ENCODE peak calls at places on chromosome 1, in nine cellular contexts. One of them, this sample, is unnamed.

GRCh38 chr1:175192630-175193338 is at the start of gene KIAA0040:
- DNase-seq in A549: peak
- DNase-seq in HCT116: peak
- DNase-seq in K562: peak
- DNase-seq in HepG2: peak
- DNase-seq in GM12878: no peak
- DNase-seq in H1: peak
- DNase-seq in SK-N-SH: peak
- DNase-seq in endothelial cell of umbilical vein: peak
- DNase-seq in this sample: peak

GRCh38 chr1:13801711-13802486 is 101.9 kb downstream of the PRDM2 start:
- DNase-seq in SK-N-SH: no peak
- DNase-seq in K562: peak
- DNase-seq in A549: no peak
- DNase-seq in GM12878: no peak
- DNase-seq in HCT116: no peak
- DNase-seq in H1: no peak
- DNase-seq in HepG2: no peak
- DNase-seq in endothelial cell of umbilical vein: no peak
- DNase-seq in this sample: no peak

GRCh38 chr1:156673387-156674121 is 3.7 kb downstream of the NES start:
- DNase-seq in endothelial cell of umbilical vein: no peak
- DNase-seq in SK-N-SH: no peak
- DNase-seq in K562: no peak
- DNase-seq in GM12878: no peak
- DNase-seq in A549: no peak
- DNase-seq in H1: peak
- DNase-seq in HepG2: peak
- DNase-seq in HCT116: no peak
- DNase-seq in this sample: no peak

GRCh38 chr1:48582408-48582807 is 110.4 kb upstream of the SPATA6 start:
- DNase-seq in SK-N-SH: no peak
- DNase-seq in endothelial cell of umbilical vein: no peak
- DNase-seq in K562: no peak
- DNase-seq in HCT116: no peak
- DNase-seq in A549: no peak
- DNase-seq in HepG2: no peak
- DNase-seq in GM12878: no peak
- DNase-seq in H1: no peak
- DNase-seq in this sample: no peak

GRCh38 chr1:155591770-155592169 is 18.2 kb upstream of the MSTO1 start:
- DNase-seq in HepG2: peak
- DNase-seq in endothelial cell of umbilical vein: peak
- DNase-seq in K562: peak
- DNase-seq in SK-N-SH: peak
- DNase-seq in HCT116: peak
- DNase-seq in A549: peak
- DNase-seq in GM12878: peak
- DNase-seq in H1: no peak
- DNase-seq in this sample: peak

GRCh38 chr1:32830092-32830852 is 12.8 kb downstream of the S100PBP start:
- DNase-seq in HepG2: no peak
- DNase-seq in SK-N-SH: no peak
- DNase-seq in K562: no peak
- DNase-seq in A549: no peak
- DNase-seq in endothelial cell of umbilical vein: no peak
- DNase-seq in H1: no peak
- DNase-seq in HCT116: no peak
- DNase-seq in GM12878: no peak
- DNase-seq in this sample: no peak

GRCh38 chr1:233114860-233115259 is 164.4 kb downstream of the NTPCR start:
- DNase-seq in H1: no peak
- DNase-seq in SK-N-SH: no peak
- DNase-seq in HCT116: no peak
- DNase-seq in GM12878: no peak
- DNase-seq in A549: no peak
- DNase-seq in HepG2: no peak
- DNase-seq in endothelial cell of umbilical vein: peak
- DNase-seq in K562: no peak
- DNase-seq in this sample: peak

GRCh38 chr1:3780901-3781300 is 8.4 kb downstream of the SMIM1 start:
- DNase-seq in H1: no peak
- DNase-seq in A549: no peak
- DNase-seq in HCT116: no peak
- DNase-seq in SK-N-SH: no peak
- DNase-seq in HepG2: no peak
- DNase-seq in endothelial cell of umbilical vein: no peak
- DNase-seq in K562: no peak
- DNase-seq in GM12878: no peak
- DNase-seq in this sample: no peak

GRCh38 chr1:234240680-234241079 is 132.6 kb upstream of the COA6 start:
- DNase-seq in H1: no peak
- DNase-seq in HCT116: no peak
- DNase-seq in SK-N-SH: no peak
- DNase-seq in K562: no peak
- DNase-seq in A549: no peak
- DNase-seq in HepG2: no peak
- DNase-seq in GM12878: no peak
- DNase-seq in endothelial cell of umbilical vein: no peak
- DNase-seq in this sample: no peak

GRCh38 chr1:112926858-112927257 is 29.1 kb downstream of the SLC16A1 start:
- DNase-seq in HepG2: no peak
- DNase-seq in K562: no peak
- DNase-seq in H1: no peak
- DNase-seq in endothelial cell of umbilical vein: no peak
- DNase-seq in GM12878: no peak
- DNase-seq in SK-N-SH: no peak
- DNase-seq in HCT116: no peak
- DNase-seq in A549: no peak
- DNase-seq in this sample: no peak

GRCh38 chr1:227915564-227916553 is 31.9 kb downstream of the WNT9A start:
- DNase-seq in endothelial cell of umbilical vein: no peak
- DNase-seq in HepG2: no peak
- DNase-seq in H1: no peak
- DNase-seq in K562: no peak
- DNase-seq in SK-N-SH: no peak
- DNase-seq in HCT116: no peak
- DNase-seq in A549: no peak
- DNase-seq in GM12878: no peak
- DNase-seq in this sample: no peak

GRCh38 chr1:181135815-181136737 is 47.6 kb downstream of the IER5 start:
- DNase-seq in HCT116: no peak
- DNase-seq in A549: peak
- DNase-seq in SK-N-SH: peak
- DNase-seq in H1: no peak
- DNase-seq in K562: no peak
- DNase-seq in GM12878: no peak
- DNase-seq in HepG2: no peak
- DNase-seq in endothelial cell of umbilical vein: peak
- DNase-seq in this sample: peak

GRCh38 chr1:156095906-156096508 is 13.7 kb upstream of the MEX3A start:
- DNase-seq in endothelial cell of umbilical vein: no peak
- DNase-seq in HepG2: no peak
- DNase-seq in SK-N-SH: no peak
- DNase-seq in GM12878: no peak
- DNase-seq in A549: no peak
- DNase-seq in K562: no peak
- DNase-seq in H1: no peak
- DNase-seq in HCT116: no peak
- DNase-seq in this sample: no peak

GRCh38 chr1:50332941-50333594 is 90.2 kb downstream of the DMRTA2 start:
- DNase-seq in HCT116: no peak
- DNase-seq in A549: peak
- DNase-seq in GM12878: no peak
- DNase-seq in HepG2: peak
- DNase-seq in endothelial cell of umbilical vein: peak
- DNase-seq in SK-N-SH: peak
- DNase-seq in H1: peak
- DNase-seq in K562: peak
- DNase-seq in this sample: peak

GRCh38 chr1:169914534-169914933 is 20.8 kb upstream of the SCYL3 start:
- DNase-seq in HepG2: no peak
- DNase-seq in endothelial cell of umbilical vein: peak
- DNase-seq in HCT116: no peak
- DNase-seq in SK-N-SH: no peak
- DNase-seq in H1: no peak
- DNase-seq in GM12878: no peak
- DNase-seq in K562: no peak
- DNase-seq in A549: no peak
- DNase-seq in this sample: no peak

GRCh38 chr1:215631489-215631888 is 64.4 kb downstream of the KCTD3 start:
- DNase-seq in HepG2: no peak
- DNase-seq in A549: peak
- DNase-seq in SK-N-SH: no peak
- DNase-seq in GM12878: no peak
- DNase-seq in endothelial cell of umbilical vein: no peak
- DNase-seq in HCT116: no peak
- DNase-seq in K562: no peak
- DNase-seq in H1: no peak
- DNase-seq in this sample: no peak

GRCh38 chr1:93753766-93754763 is 72.4 kb upstream of the BCAR3 start:
- DNase-seq in H1: no peak
- DNase-seq in K562: no peak
- DNase-seq in endothelial cell of umbilical vein: peak
- DNase-seq in HCT116: no peak
- DNase-seq in HepG2: peak
- DNase-seq in GM12878: no peak
- DNase-seq in A549: peak
- DNase-seq in SK-N-SH: no peak
- DNase-seq in this sample: no peak

GRCh38 chr1:22818061-22818770 is 107.6 kb downstream of the EPHB2 start:
- DNase-seq in H1: no peak
- DNase-seq in HCT116: no peak
- DNase-seq in SK-N-SH: no peak
- DNase-seq in K562: no peak
- DNase-seq in endothelial cell of umbilical vein: no peak
- DNase-seq in A549: no peak
- DNase-seq in GM12878: no peak
- DNase-seq in HepG2: no peak
- DNase-seq in this sample: no peak

GRCh38 chr1:153404086-153404635 is 12.2 kb upstream of the S100A7A start:
- DNase-seq in endothelial cell of umbilical vein: no peak
- DNase-seq in HCT116: no peak
- DNase-seq in HepG2: no peak
- DNase-seq in GM12878: no peak
- DNase-seq in H1: peak
- DNase-seq in SK-N-SH: no peak
- DNase-seq in A549: no peak
- DNase-seq in K562: no peak
- DNase-seq in this sample: no peak
- H3K4me3 ChIP-seq in endothelial cell of umbilical vein: no peak
- H3K4me3 ChIP-seq in HCT116: no peak
- H3K4me3 ChIP-seq in HepG2: no peak
- H3K4me3 ChIP-seq in GM12878: no peak
- H3K4me3 ChIP-seq in H1: no peak
- H3K4me3 ChIP-seq in SK-N-SH: no peak
- H3K4me3 ChIP-seq in A549: no peak
- H3K4me3 ChIP-seq in K562: no peak
- H3K4me3 ChIP-seq in this sample: no peak

GRCh38 chr1:53135735-53136114 is 6.7 kb downstream of the SLC1A7 start:
- DNase-seq in HCT116: no peak
- DNase-seq in GM12878: no peak
- DNase-seq in K562: peak
- DNase-seq in H1: no peak
- DNase-seq in A549: peak
- DNase-seq in endothelial cell of umbilical vein: no peak
- DNase-seq in HepG2: no peak
- DNase-seq in SK-N-SH: no peak
- DNase-seq in this sample: peak

GRCh38 chr1:53138991-53139884 is 3.2 kb downstream of the SLC1A7 start:
- DNase-seq in HepG2: no peak
- DNase-seq in K562: no peak
- DNase-seq in H1: no peak
- DNase-seq in SK-N-SH: no peak
- DNase-seq in GM12878: no peak
- DNase-seq in HCT116: no peak
- DNase-seq in A549: no peak
- DNase-seq in endothelial cell of umbilical vein: no peak
- DNase-seq in this sample: no peak

GRCh38 chr1:53139911-53140310 is 2.5 kb downstream of the SLC1A7 start:
- DNase-seq in HepG2: no peak
- DNase-seq in K562: no peak
- DNase-seq in endothelial cell of umbilical vein: peak
- DNase-seq in HCT116: no peak
- DNase-seq in GM12878: no peak
- DNase-seq in H1: no peak
- DNase-seq in A549: peak
- DNase-seq in SK-N-SH: no peak
- DNase-seq in this sample: no peak

GRCh38 chr1:53134961-53135734 is 7.3 kb downstream of the SLC1A7 start:
- DNase-seq in endothelial cell of umbilical vein: no peak
- DNase-seq in HCT116: no peak
- DNase-seq in SK-N-SH: no peak
- DNase-seq in GM12878: no peak
- DNase-seq in K562: peak
- DNase-seq in H1: no peak
- DNase-seq in A549: no peak
- DNase-seq in HepG2: no peak
- DNase-seq in this sample: no peak

DNA sequence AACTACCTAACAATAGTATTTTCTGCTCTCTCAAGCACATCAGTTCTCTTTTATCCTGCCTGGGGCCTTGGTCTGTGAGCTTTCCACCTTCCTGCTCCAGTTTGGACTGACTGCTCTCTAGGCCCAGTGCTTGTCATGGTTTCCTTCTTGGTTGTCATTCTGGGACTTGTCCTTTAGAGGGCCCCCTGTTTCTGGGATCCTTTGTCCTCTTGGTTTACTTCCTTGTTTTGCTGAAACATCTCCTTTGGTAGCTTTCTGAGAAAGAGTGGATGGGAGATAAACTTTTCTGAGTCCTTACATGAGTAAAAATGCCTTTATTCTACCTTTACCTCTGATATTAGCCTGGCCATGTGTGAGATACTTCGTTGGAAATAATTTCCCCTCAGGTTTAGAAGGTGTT is 4.7 kb downstream of the SLC1A7 start:
- DNase-seq in SK-N-SH: peak
- DNase-seq in A549: peak
- DNase-seq in HCT116: peak
- DNase-seq in GM12878: no peak
- DNase-seq in H1: no peak
- DNase-seq in K562: peak
- DNase-seq in HepG2: peak
- DNase-seq in endothelial cell of umbilical vein: no peak
- DNase-seq in this sample: peak
- TF ChIP-seq CTCF in SK-N-SH: no peak
- TF ChIP-seq CTCF in A549: no peak
- TF ChIP-seq CTCF in HCT116: peak
- TF ChIP-seq CTCF in GM12878: no peak
- TF ChIP-seq CTCF in H1: no peak
- TF ChIP-seq CTCF in K562: peak
- TF ChIP-seq CTCF in HepG2: peak
- TF ChIP-seq CTCF in endothelial cell of umbilical vein: no peak
- TF ChIP-seq CTCF in this sample: peak

GRCh38 chr1:17603091-17603841 is 63.8 kb downstream of the ARHGEF10L start:
- DNase-seq in K562: no peak
- DNase-seq in H1: no peak
- DNase-seq in HepG2: no peak
- DNase-seq in GM12878: no peak
- DNase-seq in A549: no peak
- DNase-seq in HCT116: no peak
- DNase-seq in SK-N-SH: peak
- DNase-seq in endothelial cell of umbilical vein: no peak
- DNase-seq in this sample: no peak
- TF ChIP-seq MAX in K562: no peak
- TF ChIP-seq MAX in H1: no peak
- TF ChIP-seq MAX in HepG2: no peak
- TF ChIP-seq MAX in GM12878: no peak
- TF ChIP-seq MAX in A549: no peak
- TF ChIP-seq MAX in HCT116: no peak
- TF ChIP-seq MAX in SK-N-SH: no peak
- TF ChIP-seq MAX in endothelial cell of umbilical vein: no peak
- TF ChIP-seq MAX in this sample: no peak

GRCh38 chr1:47435506-47436303 is 2.1 kb upstream of the FOXD2 start:
- DNase-seq in K562: no peak
- DNase-seq in HepG2: no peak
- DNase-seq in H1: no peak
- DNase-seq in A549: no peak
- DNase-seq in GM12878: no peak
- DNase-seq in HCT116: no peak
- DNase-seq in endothelial cell of umbilical vein: no peak
- DNase-seq in SK-N-SH: no peak
- DNase-seq in this sample: no peak
- H3K4me3 ChIP-seq in K562: peak
- H3K4me3 ChIP-seq in HepG2: no peak
- H3K4me3 ChIP-seq in H1: no peak
- H3K4me3 ChIP-seq in A549: peak
- H3K4me3 ChIP-seq in GM12878: peak
- H3K4me3 ChIP-seq in HCT116: peak
- H3K4me3 ChIP-seq in endothelial cell of umbilical vein: no peak
- H3K4me3 ChIP-seq in SK-N-SH: no peak
- H3K4me3 ChIP-seq in this sample: peak